ENCODE peak calls at places on chromosomes 3 and 15, in six cellular contexts. Y is hepatic stellate cell, D is cardiac fibroblast, Z is glutamatergic neuron, T is endothelial cell of umbilical vein, F is activated B cell treated with CpG ODN at 0.5 μM for 24 hours. X is an unnamed sample.

GRCh38 chr3:11480663-11481298 is 162.9 kb downstream of the VGLL4 start:
- DNase-seq in Y (no peak), D (no peak), Z (no peak), T (peak), F (no peak), X (no peak)

GRCh38 chr15:72342385-72342784 is 22.4 kb upstream of the CELF6 start:
- DNase-seq in Y (no peak), D (peak), Z (peak), T (peak), F (no peak), X (no peak)

GRCh38 chr3:48919215-48920138 is 835 bp downstream of the ARIH2 start:
- DNase-seq in Y (peak), D (peak), Z (peak), T (peak), F (no peak), X (peak)

GRCh38 chr3:194623449-194624290 is 9.5 kb downstream of the TMEM44 start:
- DNase-seq in Y (no peak), D (no peak), Z (no peak), T (no peak), F (no peak), X (no peak)

GRCh38 chr15:90364251-90364650 is 12.2 kb downstream of the ZNF774 start:
- DNase-seq in Y (peak), D (peak), Z (no peak), T (peak), F (no peak), X (no peak)

GRCh38 chr3:55559651-55560423 is 72.7 kb upstream of the WNT5A start:
- DNase-seq in Y (no peak), D (no peak), Z (no peak), T (no peak), F (no peak), X (no peak)

GRCh38 chr15:57727031-57727430 is 20.5 kb downstream of the POLR2M start:
- DNase-seq in Y (no peak), D (no peak), Z (no peak), T (peak), F (no peak), X (no peak)

GRCh38 chr3:130377960-130378676 is 32.6 kb downstream of the COL6A5 start:
- DNase-seq in Y (no peak), D (no peak), Z (no peak), T (no peak), F (no peak), X (no peak)

X was measured in effector CD8-positive, alpha-beta T cell.